ENCODE peak calls at places on chromosomes 16 and 17, in ten cellular contexts. One of them, this sample, is unnamed.

GRCh38 chr16:66020642-66021041 is 345.8 kb upstream of the CDH5 start:
- DNase-seq in A549: peak
- DNase-seq in left ventricle myocardium inferior: no peak
- DNase-seq in body of pancreas: no peak
- DNase-seq in colonic mucosa: no peak
- DNase-seq in naive thymus-derived CD4-positive, alpha-beta T cell: no peak
- DNase-seq in tibial artery: no peak
- DNase-seq in foreskin fibroblast: peak
- DNase-seq in breast epithelium: no peak
- DNase-seq in H1: no peak
- DNase-seq in this sample: no peak

GRCh38 chr16:47311738-47312505 is 148.9 kb downstream of the ITFG1 start:
- DNase-seq in naive thymus-derived CD4-positive, alpha-beta T cell: no peak
- DNase-seq in foreskin fibroblast: peak
- DNase-seq in H1: peak
- DNase-seq in tibial artery: no peak
- DNase-seq in colonic mucosa: no peak
- DNase-seq in breast epithelium: no peak
- DNase-seq in body of pancreas: no peak
- DNase-seq in left ventricle myocardium inferior: no peak
- DNase-seq in A549: no peak
- DNase-seq in this sample: no peak

GRCh38 chr16:76926042-76926441 is 264.9 kb upstream of the MON1B start:
- DNase-seq in left ventricle myocardium inferior: no peak
- DNase-seq in breast epithelium: no peak
- DNase-seq in body of pancreas: no peak
- DNase-seq in A549: no peak
- DNase-seq in H1: no peak
- DNase-seq in tibial artery: no peak
- DNase-seq in colonic mucosa: no peak
- DNase-seq in naive thymus-derived CD4-positive, alpha-beta T cell: no peak
- DNase-seq in foreskin fibroblast: no peak
- DNase-seq in this sample: no peak

GRCh38 chr17:72977768-72978417 is 114.6 kb downstream of the SLC39A11 start:
- DNase-seq in foreskin fibroblast: peak
- DNase-seq in H1: no peak
- DNase-seq in tibial artery: no peak
- DNase-seq in colonic mucosa: no peak
- DNase-seq in breast epithelium: no peak
- DNase-seq in left ventricle myocardium inferior: no peak
- DNase-seq in A549: no peak
- DNase-seq in naive thymus-derived CD4-positive, alpha-beta T cell: no peak
- DNase-seq in body of pancreas: no peak
- DNase-seq in this sample: peak

GRCh38 chr17:71963341-71963740 is 157.5 kb upstream of the SOX9 start:
- DNase-seq in breast epithelium: no peak
- DNase-seq in body of pancreas: no peak
- DNase-seq in naive thymus-derived CD4-positive, alpha-beta T cell: no peak
- DNase-seq in foreskin fibroblast: no peak
- DNase-seq in left ventricle myocardium inferior: no peak
- DNase-seq in tibial artery: no peak
- DNase-seq in H1: no peak
- DNase-seq in A549: no peak
- DNase-seq in colonic mucosa: no peak
- DNase-seq in this sample: no peak

GRCh38 chr17:67439269-67439668 is 62.2 kb downstream of the PITPNC1 start:
- DNase-seq in left ventricle myocardium inferior: no peak
- DNase-seq in tibial artery: no peak
- DNase-seq in naive thymus-derived CD4-positive, alpha-beta T cell: no peak
- DNase-seq in body of pancreas: no peak
- DNase-seq in H1: no peak
- DNase-seq in breast epithelium: no peak
- DNase-seq in A549: no peak
- DNase-seq in foreskin fibroblast: no peak
- DNase-seq in colonic mucosa: no peak
- DNase-seq in this sample: no peak

GRCh38 chr16:27922433-27922832 is 141.1 kb downstream of the GSG1L start:
- DNase-seq in colonic mucosa: no peak
- DNase-seq in naive thymus-derived CD4-positive, alpha-beta T cell: no peak
- DNase-seq in tibial artery: no peak
- DNase-seq in breast epithelium: no peak
- DNase-seq in foreskin fibroblast: no peak
- DNase-seq in left ventricle myocardium inferior: no peak
- DNase-seq in body of pancreas: no peak
- DNase-seq in A549: no peak
- DNase-seq in H1: no peak
- DNase-seq in this sample: peak

GRCh38 chr16:50697881-50698767 is 4.7 kb downstream of the NOD2 start:
- DNase-seq in H1: no peak
- DNase-seq in tibial artery: no peak
- DNase-seq in left ventricle myocardium inferior: no peak
- DNase-seq in foreskin fibroblast: peak
- DNase-seq in breast epithelium: peak
- DNase-seq in naive thymus-derived CD4-positive, alpha-beta T cell: no peak
- DNase-seq in A549: no peak
- DNase-seq in body of pancreas: no peak
- DNase-seq in colonic mucosa: no peak
- DNase-seq in this sample: no peak

GRCh38 chr16:66421891-66422290 is 5.2 kb upstream of the BEAN1 start:
- DNase-seq in body of pancreas: no peak
- DNase-seq in naive thymus-derived CD4-positive, alpha-beta T cell: no peak
- DNase-seq in A549: no peak
- DNase-seq in left ventricle myocardium inferior: no peak
- DNase-seq in colonic mucosa: no peak
- DNase-seq in breast epithelium: no peak
- DNase-seq in foreskin fibroblast: no peak
- DNase-seq in tibial artery: no peak
- DNase-seq in H1: no peak
- DNase-seq in this sample: no peak

GRCh38 chr16:89043636-89044393 is 49.8 kb upstream of the ACSF3 start:
- DNase-seq in body of pancreas: no peak
- DNase-seq in breast epithelium: no peak
- DNase-seq in colonic mucosa: no peak
- DNase-seq in A549: no peak
- DNase-seq in foreskin fibroblast: no peak
- DNase-seq in H1: no peak
- DNase-seq in left ventricle myocardium inferior: no peak
- DNase-seq in tibial artery: no peak
- DNase-seq in naive thymus-derived CD4-positive, alpha-beta T cell: no peak
- DNase-seq in this sample: no peak

GRCh38 chr16:85332175-85332574 is 219.9 kb upstream of the CIBAR2 start:
- DNase-seq in tibial artery: no peak
- DNase-seq in naive thymus-derived CD4-positive, alpha-beta T cell: no peak
- DNase-seq in breast epithelium: no peak
- DNase-seq in A549: no peak
- DNase-seq in body of pancreas: no peak
- DNase-seq in foreskin fibroblast: no peak
- DNase-seq in left ventricle myocardium inferior: no peak
- DNase-seq in H1: no peak
- DNase-seq in colonic mucosa: no peak
- DNase-seq in this sample: no peak

GRCh38 chr16:85334718-85335583 is 222.7 kb upstream of the CIBAR2 start:
- DNase-seq in tibial artery: no peak
- DNase-seq in body of pancreas: peak
- DNase-seq in foreskin fibroblast: no peak
- DNase-seq in breast epithelium: no peak
- DNase-seq in left ventricle myocardium inferior: no peak
- DNase-seq in A549: no peak
- DNase-seq in H1: no peak
- DNase-seq in colonic mucosa: peak
- DNase-seq in naive thymus-derived CD4-positive, alpha-beta T cell: peak
- DNase-seq in this sample: no peak

GRCh38 chr16:85333337-85333736 is 221.1 kb upstream of the CIBAR2 start:
- DNase-seq in breast epithelium: no peak
- DNase-seq in A549: no peak
- DNase-seq in body of pancreas: no peak
- DNase-seq in H1: no peak
- DNase-seq in left ventricle myocardium inferior: no peak
- DNase-seq in naive thymus-derived CD4-positive, alpha-beta T cell: no peak
- DNase-seq in foreskin fibroblast: no peak
- DNase-seq in tibial artery: no peak
- DNase-seq in colonic mucosa: no peak
- DNase-seq in this sample: no peak

GRCh38 chr16:85335584-85336492 is 223.6 kb upstream of the CIBAR2 start:
- DNase-seq in naive thymus-derived CD4-positive, alpha-beta T cell: no peak
- DNase-seq in tibial artery: no peak
- DNase-seq in A549: no peak
- DNase-seq in breast epithelium: no peak
- DNase-seq in foreskin fibroblast: peak
- DNase-seq in body of pancreas: no peak
- DNase-seq in left ventricle myocardium inferior: no peak
- DNase-seq in H1: no peak
- DNase-seq in colonic mucosa: peak
- DNase-seq in this sample: no peak

GRCh38 chr16:85333744-85334640 is 221.7 kb upstream of the CIBAR2 start:
- DNase-seq in body of pancreas: no peak
- DNase-seq in breast epithelium: no peak
- DNase-seq in left ventricle myocardium inferior: no peak
- DNase-seq in tibial artery: no peak
- DNase-seq in naive thymus-derived CD4-positive, alpha-beta T cell: no peak
- DNase-seq in foreskin fibroblast: no peak
- DNase-seq in H1: no peak
- DNase-seq in A549: no peak
- DNase-seq in colonic mucosa: no peak
- DNase-seq in this sample: no peak
- H3K4me3 ChIP-seq in body of pancreas: no peak
- H3K4me3 ChIP-seq in breast epithelium: no peak
- H3K4me3 ChIP-seq in left ventricle myocardium inferior: no peak
- H3K4me3 ChIP-seq in tibial artery: no peak
- H3K4me3 ChIP-seq in naive thymus-derived CD4-positive, alpha-beta T cell: no peak
- H3K4me3 ChIP-seq in foreskin fibroblast: no peak
- H3K4me3 ChIP-seq in H1: peak
- H3K4me3 ChIP-seq in A549: no peak
- H3K4me3 ChIP-seq in colonic mucosa: no peak
- H3K4me3 ChIP-seq in this sample: no peak

DNA sequence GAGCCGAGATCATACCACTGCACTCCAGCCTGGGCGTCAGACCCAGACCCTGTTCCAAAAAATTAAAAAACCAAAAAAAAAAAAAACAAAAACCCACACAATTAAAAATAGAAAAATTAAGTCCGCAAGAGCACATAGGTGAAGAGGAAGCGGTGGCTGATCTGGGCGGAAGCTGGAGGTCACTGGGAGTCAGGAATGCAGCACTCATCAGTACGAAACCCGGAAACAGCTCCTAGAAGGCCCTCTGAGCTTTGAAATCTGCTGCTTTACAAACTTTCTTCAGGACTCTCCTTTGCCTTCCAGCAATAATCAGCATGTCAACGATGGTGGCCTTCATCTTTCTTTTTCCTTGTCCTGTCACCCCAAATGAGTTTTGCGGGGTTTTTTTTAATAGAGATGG is 29.5 kb downstream of the TRAP1 start:
- DNase-seq in naive thymus-derived CD4-positive, alpha-beta T cell: no peak
- DNase-seq in H1: no peak
- DNase-seq in foreskin fibroblast: no peak
- DNase-seq in breast epithelium: no peak
- DNase-seq in colonic mucosa: no peak
- DNase-seq in A549: no peak
- DNase-seq in body of pancreas: no peak
- DNase-seq in tibial artery: no peak
- DNase-seq in left ventricle myocardium inferior: no peak
- DNase-seq in this sample: no peak
- H3K4me3 ChIP-seq in naive thymus-derived CD4-positive, alpha-beta T cell: no peak
- H3K4me3 ChIP-seq in H1: no peak
- H3K4me3 ChIP-seq in foreskin fibroblast: no peak
- H3K4me3 ChIP-seq in breast epithelium: no peak
- H3K4me3 ChIP-seq in colonic mucosa: no peak
- H3K4me3 ChIP-seq in A549: no peak
- H3K4me3 ChIP-seq in body of pancreas: no peak
- H3K4me3 ChIP-seq in tibial artery: no peak
- H3K4me3 ChIP-seq in left ventricle myocardium inferior: no peak
- H3K4me3 ChIP-seq in this sample: no peak

DNA sequence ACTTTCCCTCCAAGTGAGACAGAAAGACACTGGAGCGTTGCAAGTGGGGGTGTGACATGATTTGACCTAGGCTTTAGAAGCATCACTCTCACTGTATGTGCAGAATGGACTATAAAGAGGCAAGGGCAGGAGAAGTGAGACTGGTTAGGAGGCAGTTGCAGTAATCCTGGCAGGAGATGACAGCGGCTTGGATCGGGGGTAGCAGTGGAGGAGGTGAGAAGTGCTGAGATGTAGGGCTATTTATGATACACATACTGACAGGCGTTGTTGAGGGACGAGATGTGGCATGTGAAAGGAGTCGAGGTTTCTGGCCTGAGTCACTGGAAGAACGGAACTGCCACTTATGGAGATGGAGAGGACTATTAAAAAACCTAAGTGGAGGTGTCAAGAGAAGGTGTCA is 145.4 kb downstream of the SPECC1 start:
- DNase-seq in A549: no peak
- DNase-seq in body of pancreas: no peak
- DNase-seq in H1: no peak
- DNase-seq in left ventricle myocardium inferior: no peak
- DNase-seq in naive thymus-derived CD4-positive, alpha-beta T cell: no peak
- DNase-seq in colonic mucosa: no peak
- DNase-seq in breast epithelium: no peak
- DNase-seq in foreskin fibroblast: no peak
- DNase-seq in tibial artery: no peak
- DNase-seq in this sample: no peak
- H3K4me3 ChIP-seq in A549: no peak
- H3K4me3 ChIP-seq in body of pancreas: no peak
- H3K4me3 ChIP-seq in H1: no peak
- H3K4me3 ChIP-seq in left ventricle myocardium inferior: no peak
- H3K4me3 ChIP-seq in naive thymus-derived CD4-positive, alpha-beta T cell: no peak
- H3K4me3 ChIP-seq in colonic mucosa: no peak
- H3K4me3 ChIP-seq in breast epithelium: no peak
- H3K4me3 ChIP-seq in foreskin fibroblast: no peak
- H3K4me3 ChIP-seq in tibial artery: no peak
- H3K4me3 ChIP-seq in this sample: no peak

GRCh38 chr16:58177347-58177710 is 20.6 kb downstream of the CSNK2A2 start:
- DNase-seq in breast epithelium: no peak
- DNase-seq in naive thymus-derived CD4-positive, alpha-beta T cell: no peak
- DNase-seq in foreskin fibroblast: no peak
- DNase-seq in left ventricle myocardium inferior: no peak
- DNase-seq in body of pancreas: no peak
- DNase-seq in tibial artery: no peak
- DNase-seq in A549: no peak
- DNase-seq in H1: no peak
- DNase-seq in colonic mucosa: no peak
- DNase-seq in this sample: no peak

DNA sequence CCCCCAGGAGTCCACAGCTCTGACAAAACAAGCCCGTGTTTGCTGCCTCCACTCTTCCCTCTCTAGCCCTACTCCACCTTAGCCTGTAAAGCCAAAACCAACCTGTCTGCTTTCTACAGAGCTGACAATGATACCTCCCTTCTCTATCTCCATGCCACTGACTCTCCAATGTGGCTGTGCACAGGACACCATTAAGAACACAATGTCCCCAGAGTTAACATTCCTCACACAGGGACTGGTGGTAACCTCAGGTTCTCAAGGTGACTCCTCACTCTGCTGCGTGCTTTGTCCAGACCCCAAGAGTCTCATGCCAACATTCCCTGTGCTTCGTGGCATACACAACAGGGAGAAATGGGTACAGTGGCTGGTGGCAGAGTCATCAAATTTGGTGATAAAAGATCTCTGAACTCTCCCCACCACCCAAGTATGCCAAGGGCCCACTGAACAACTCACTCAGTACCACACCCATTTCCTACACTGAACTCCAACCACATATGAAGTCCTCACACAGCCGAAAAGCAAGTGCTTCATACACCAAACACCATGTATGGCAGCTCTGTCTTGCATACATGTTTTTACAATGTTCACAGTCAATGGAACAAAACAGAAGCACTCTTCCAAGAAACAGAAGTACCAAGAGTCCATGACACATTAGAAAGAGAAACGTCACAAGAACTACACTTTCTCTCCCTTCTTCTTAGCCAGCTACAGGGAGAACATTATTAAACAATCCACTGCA is 21.1 kb downstream of the CSNK2A2 start:
- DNase-seq in naive thymus-derived CD4-positive, alpha-beta T cell: peak
- DNase-seq in left ventricle myocardium inferior: no peak
- DNase-seq in H1: no peak
- DNase-seq in body of pancreas: no peak
- DNase-seq in foreskin fibroblast: no peak
- DNase-seq in colonic mucosa: no peak
- DNase-seq in tibial artery: no peak
- DNase-seq in breast epithelium: no peak
- DNase-seq in A549: no peak
- DNase-seq in this sample: no peak
- H3K4me3 ChIP-seq in naive thymus-derived CD4-positive, alpha-beta T cell: peak
- H3K4me3 ChIP-seq in left ventricle myocardium inferior: no peak
- H3K4me3 ChIP-seq in H1: no peak
- H3K4me3 ChIP-seq in body of pancreas: no peak
- H3K4me3 ChIP-seq in foreskin fibroblast: no peak
- H3K4me3 ChIP-seq in colonic mucosa: no peak
- H3K4me3 ChIP-seq in tibial artery: no peak
- H3K4me3 ChIP-seq in breast epithelium: no peak
- H3K4me3 ChIP-seq in A549: no peak
- H3K4me3 ChIP-seq in this sample: no peak

This sample was measured in SJCRH30.